ENCODE peak calls at places on chromosomes 13 and 19, in nine cellular contexts. F, K, W, L, I, D, G, P and T are unnamed samples.
A peak's percentile ranks its signal among the peaks of the same experiment; 100 is the strongest.

GRCh38 chr19:6402834-6403608 is 10.1 kb upstream of the GTF2F1 start:
- DNase-seq in F (peak; percentile 89), K (no peak), W (no peak), L (no peak), I (peak; percentile 76), D (no peak), G (no peak), P (peak; percentile 76), T (peak; percentile 41)

GRCh38 chr13:23701191-23701590 is 131.0 kb downstream of the TNFRSF19 start:
- DNase-seq in F (peak; percentile 47), K (no peak), W (no peak), L (no peak), I (no peak), D (no peak), G (no peak), P (no peak), T (no peak)

GRCh38 chr13:78606471-78607408 is 3.4 kb upstream of the POU4F1 start:
- DNase-seq in F (no peak), K (no peak), W (no peak), L (no peak), I (no peak), D (no peak), G (no peak), P (no peak), T (no peak)

GRCh38 chr19:18924684-18925213 is 5.2 kb downstream of the DDX49 start:
- DNase-seq in F (no peak), K (no peak), W (no peak), L (no peak), I (no peak), D (no peak), G (no peak), P (no peak), T (no peak)

GRCh38 chr19:8506402-8506957 is 4.0 kb upstream of the PRAM1 start:
- DNase-seq in F (no peak), K (no peak), W (no peak), L (no peak), I (no peak), D (no peak), G (no peak), P (no peak), T (no peak)

GRCh38 chr13:74835579-74835978 is 646.4 kb downstream of the TBC1D4 start:
- DNase-seq in F (no peak), K (no peak), W (no peak), L (no peak), I (no peak), D (no peak), G (no peak), P (no peak), T (no peak)

GRCh38 chr13:94228781-94229180 is 250.7 kb downstream of the DCT start:
- DNase-seq in F (peak; percentile 78), K (no peak), W (no peak), L (no peak), I (peak; percentile 45), D (no peak), G (no peak), P (no peak), T (no peak)

GRCh38 chr19:35248310-35249145 is at the start of gene LSR:
- DNase-seq in F (no peak), K (peak; percentile 74), W (peak; percentile 92), L (peak; percentile 44), I (no peak), D (no peak), G (no peak), P (peak; percentile 76), T (no peak)

GRCh38 chr13:99442273-99442895 is 58.9 kb upstream of the TM9SF2 start:
- DNase-seq in F (peak; percentile 68), K (peak; percentile 40), W (no peak), L (no peak), I (peak; percentile 27), D (no peak), G (no peak), P (no peak), T (no peak)

GRCh38 chr19:47109541-47110375 is 3.8 kb downstream of the ZC3H4 start:
- DNase-seq in F (peak; percentile 61), K (peak; percentile 23), W (no peak), L (no peak), I (peak; percentile 65), D (no peak), G (no peak), P (peak; percentile 38), T (no peak)

GRCh38 chr13:44302948-44303575 is 70.6 kb upstream of the SERP2 start:
- DNase-seq in F (peak; percentile 88), K (no peak), W (no peak), L (no peak), I (peak; percentile 84), D (no peak), G (no peak), P (no peak), T (no peak)

GRCh38 chr19:48625891-48626327 is 6.6 kb downstream of the SPHK2 start:
- DNase-seq in F (no peak), K (no peak), W (peak; percentile 49), L (peak; percentile 65), I (no peak), D (no peak), G (no peak), P (peak; percentile 73), T (no peak)

GRCh38 chr13:86907116-86907515 is 764.1 kb upstream of the SLITRK5 start:
- DNase-seq in F (no peak), K (no peak), W (no peak), L (no peak), I (peak; percentile 59), D (no peak), G (no peak), P (no peak), T (no peak)

GRCh38 chr13:41552031-41552430 is 94.7 kb downstream of the RGCC start:
- DNase-seq in F (no peak), K (no peak), W (no peak), L (no peak), I (no peak), D (no peak), G (no peak), P (no peak), T (no peak)

GRCh38 chr13:73722120-73722519 is 412.1 kb downstream of the KLF12 start:
- DNase-seq in F (peak; percentile 49), K (no peak), W (no peak), L (no peak), I (peak; percentile 86), D (no peak), G (no peak), P (no peak), T (no peak)

GRCh38 chr13:29156136-29156535 is 336.0 kb downstream of the MTUS2 start:
- DNase-seq in F (no peak), K (no peak), W (no peak), L (no peak), I (no peak), D (no peak), G (no peak), P (no peak), T (no peak)

GRCh38 chr19:1984360-1984759 is 31.2 kb downstream of the BTBD2 start:
- DNase-seq in F (no peak), K (no peak), W (no peak), L (no peak), I (no peak), D (no peak), G (no peak), P (no peak), T (no peak)
- H3K27ac ChIP-seq in F (no peak overlapping the region), K (no peak overlapping the region), W (no peak overlapping the region), L (no peak overlapping the region), I (no peak overlapping the region), D (no peak overlapping the region), G (no peak overlapping the region), P (no peak overlapping the region), T (no peak overlapping the region)

GRCh38 chr13:36313047-36313969 is 15.7 kb upstream of the CCDC169 start:
- DNase-seq in F (no peak), K (no peak), W (no peak), L (no peak), I (peak; percentile 11), D (no peak), G (no peak), P (no peak), T (no peak)
- H3K27ac ChIP-seq in F (no peak overlapping the region), K (no peak overlapping the region), W (no peak overlapping the region), L (no peak overlapping the region), I (no peak overlapping the region), D (no peak overlapping the region), G (no peak overlapping the region), P (no peak overlapping the region), T (no peak overlapping the region)

GRCh38 chr19:42248270-42249148 is 6.1 kb upstream of the GSK3A start:
- DNase-seq in F (no peak), K (no peak), W (no peak), L (peak; percentile 49), I (no peak), D (no peak), G (no peak), P (no peak), T (no peak)
- H3K27ac ChIP-seq in F (peak overlapping the region; percentile 80), K (no peak overlapping the region), W (no peak overlapping the region), L (no peak overlapping the region), I (no peak overlapping the region), D (no peak overlapping the region), G (no peak overlapping the region), P (no peak overlapping the region), T (no peak overlapping the region)

DNA sequence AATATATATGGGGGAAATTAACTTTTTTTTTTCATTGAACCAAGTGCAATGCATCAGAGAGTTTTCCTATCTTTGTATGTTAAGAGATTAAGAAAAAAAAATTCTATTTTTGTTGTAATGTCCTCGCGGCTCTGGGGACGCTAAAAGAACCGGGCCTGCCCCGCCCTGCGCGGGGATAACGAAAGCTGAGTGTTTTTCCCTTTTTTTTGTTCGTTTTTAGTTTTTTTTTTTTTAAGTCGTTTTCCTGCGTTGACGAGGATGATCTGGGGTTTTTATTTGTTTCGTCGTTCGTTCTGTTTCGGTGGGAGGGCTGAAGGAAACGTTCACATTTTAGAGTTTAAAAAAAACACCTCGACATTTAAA is 5.7 kb downstream of the LYL1 start:
- DNase-seq in F (no peak), K (no peak), W (no peak), L (no peak), I (no peak), D (no peak), G (no peak), P (peak; percentile 77), T (no peak)
- H3K27ac ChIP-seq in F (no peak overlapping the region), K (no peak overlapping the region), W (peak overlapping the region; percentile 96), L (no peak overlapping the region), I (no peak overlapping the region), D (no peak overlapping the region), G (peak overlapping the region; percentile 89), P (no peak overlapping the region), T (peak overlapping the region; percentile 38)